ENCODE peak calls at places on chromosome 6, in five cellular contexts. One of them, this sample, is unnamed.

GRCh38 chr6:64006246-64006645 is 370.6 kb downstream of the PHF3 start:
- DNase-seq in mammary epithelial cell: no peak
- DNase-seq in HT1080: no peak
- DNase-seq in NCI-H1092 treated with DMSO at 0.1 percent for 48 hours: no peak
- DNase-seq in hippocampal formation: no peak
- DNase-seq in this sample: no peak

GRCh38 chr6:13560651-13561044 is 13.8 kb upstream of the SIRT5 start:
- DNase-seq in HT1080: no peak
- DNase-seq in mammary epithelial cell: no peak
- DNase-seq in NCI-H1092 treated with DMSO at 0.1 percent for 48 hours: no peak
- DNase-seq in hippocampal formation: no peak
- DNase-seq in this sample: no peak

GRCh38 chr6:67615796-67616195 is 1019.3 kb upstream of the ADGRB3 start:
- DNase-seq in HT1080: peak
- DNase-seq in mammary epithelial cell: no peak
- DNase-seq in NCI-H1092 treated with DMSO at 0.1 percent for 48 hours: no peak
- DNase-seq in hippocampal formation: no peak
- DNase-seq in this sample: no peak

GRCh38 chr6:34587325-34587724 is 31.2 kb upstream of the SPDEF start:
- DNase-seq in mammary epithelial cell: peak
- DNase-seq in HT1080: no peak
- DNase-seq in hippocampal formation: no peak
- DNase-seq in NCI-H1092 treated with DMSO at 0.1 percent for 48 hours: no peak
- DNase-seq in this sample: no peak

GRCh38 chr6:161489626-161490306 is 215.9 kb upstream of the AGPAT4 start:
- DNase-seq in hippocampal formation: no peak
- DNase-seq in mammary epithelial cell: no peak
- DNase-seq in HT1080: no peak
- DNase-seq in NCI-H1092 treated with DMSO at 0.1 percent for 48 hours: no peak
- DNase-seq in this sample: peak

GRCh38 chr6:87968435-87969278 is 79.0 kb upstream of the SPACA1 start:
- DNase-seq in HT1080: no peak
- DNase-seq in NCI-H1092 treated with DMSO at 0.1 percent for 48 hours: peak
- DNase-seq in hippocampal formation: no peak
- DNase-seq in mammary epithelial cell: no peak
- DNase-seq in this sample: peak

GRCh38 chr6:62035952-62036351 is 250.1 kb downstream of the KHDRBS2 start:
- DNase-seq in HT1080: no peak
- DNase-seq in NCI-H1092 treated with DMSO at 0.1 percent for 48 hours: no peak
- DNase-seq in hippocampal formation: no peak
- DNase-seq in mammary epithelial cell: no peak
- DNase-seq in this sample: no peak

GRCh38 chr6:103327079-103327478 is 1532.6 kb downstream of the HACE1 start:
- DNase-seq in NCI-H1092 treated with DMSO at 0.1 percent for 48 hours: peak
- DNase-seq in hippocampal formation: no peak
- DNase-seq in mammary epithelial cell: no peak
- DNase-seq in HT1080: no peak
- DNase-seq in this sample: peak

GRCh38 chr6:34196833-34197195 is 39.9 kb upstream of the HMGA1 start:
- DNase-seq in HT1080: no peak
- DNase-seq in hippocampal formation: no peak
- DNase-seq in NCI-H1092 treated with DMSO at 0.1 percent for 48 hours: no peak
- DNase-seq in mammary epithelial cell: no peak
- DNase-seq in this sample: no peak

GRCh38 chr6:88662163-88662580 is 301.2 kb downstream of the RNGTT start:
- DNase-seq in hippocampal formation: no peak
- DNase-seq in mammary epithelial cell: no peak
- DNase-seq in NCI-H1092 treated with DMSO at 0.1 percent for 48 hours: no peak
- DNase-seq in HT1080: no peak
- DNase-seq in this sample: peak

GRCh38 chr6:111661541-111662041 is 55.9 kb upstream of the TRAF3IP2 start:
- DNase-seq in hippocampal formation: no peak
- DNase-seq in HT1080: no peak
- DNase-seq in mammary epithelial cell: no peak
- DNase-seq in NCI-H1092 treated with DMSO at 0.1 percent for 48 hours: no peak
- DNase-seq in this sample: no peak

GRCh38 chr6:10073326-10073725 is 341.5 kb downstream of the TFAP2A start:
- DNase-seq in mammary epithelial cell: no peak
- DNase-seq in HT1080: no peak
- DNase-seq in NCI-H1092 treated with DMSO at 0.1 percent for 48 hours: no peak
- DNase-seq in hippocampal formation: no peak
- DNase-seq in this sample: no peak

GRCh38 chr6:11043552-11043960 is 549 bp downstream of the ELOVL2 start:
- DNase-seq in hippocampal formation: no peak
- DNase-seq in NCI-H1092 treated with DMSO at 0.1 percent for 48 hours: no peak
- DNase-seq in mammary epithelial cell: no peak
- DNase-seq in HT1080: no peak
- DNase-seq in this sample: no peak

GRCh38 chr6:51854876-51855275 is 232.5 kb downstream of the PKHD1 start:
- DNase-seq in hippocampal formation: no peak
- DNase-seq in NCI-H1092 treated with DMSO at 0.1 percent for 48 hours: no peak
- DNase-seq in HT1080: no peak
- DNase-seq in mammary epithelial cell: no peak
- DNase-seq in this sample: no peak

GRCh38 chr6:114258376-114258775 is 84.4 kb downstream of the HS3ST5 start:
- DNase-seq in hippocampal formation: no peak
- DNase-seq in NCI-H1092 treated with DMSO at 0.1 percent for 48 hours: no peak
- DNase-seq in mammary epithelial cell: no peak
- DNase-seq in HT1080: no peak
- DNase-seq in this sample: no peak

GRCh38 chr6:143744593-143745151 is 66.9 kb downstream of the PHACTR2 start:
- DNase-seq in hippocampal formation: no peak
- DNase-seq in HT1080: no peak
- DNase-seq in NCI-H1092 treated with DMSO at 0.1 percent for 48 hours: peak
- DNase-seq in mammary epithelial cell: no peak
- DNase-seq in this sample: peak

GRCh38 chr6:2751871-2752270 is 1.1 kb upstream of the MYLK4 start:
- DNase-seq in HT1080: no peak
- DNase-seq in mammary epithelial cell: no peak
- DNase-seq in hippocampal formation: no peak
- DNase-seq in NCI-H1092 treated with DMSO at 0.1 percent for 48 hours: no peak
- DNase-seq in this sample: no peak

GRCh38 chr6:169038691-169039090 is 215.0 kb downstream of the THBS2 start:
- DNase-seq in mammary epithelial cell: no peak
- DNase-seq in HT1080: no peak
- DNase-seq in NCI-H1092 treated with DMSO at 0.1 percent for 48 hours: no peak
- DNase-seq in hippocampal formation: no peak
- DNase-seq in this sample: no peak

GRCh38 chr6:2684059-2684749 is 66.5 kb downstream of the MYLK4 start:
- DNase-seq in mammary epithelial cell: peak
- DNase-seq in hippocampal formation: no peak
- DNase-seq in NCI-H1092 treated with DMSO at 0.1 percent for 48 hours: no peak
- DNase-seq in HT1080: peak
- DNase-seq in this sample: peak

GRCh38 chr6:9647599-9647998 is 767.3 kb downstream of the TFAP2A start:
- DNase-seq in mammary epithelial cell: no peak
- DNase-seq in hippocampal formation: no peak
- DNase-seq in HT1080: no peak
- DNase-seq in NCI-H1092 treated with DMSO at 0.1 percent for 48 hours: no peak
- DNase-seq in this sample: no peak

GRCh38 chr6:31356216-31356945 is 598 bp downstream of the HLA-B start:
- DNase-seq in hippocampal formation: no peak
- DNase-seq in mammary epithelial cell: peak
- DNase-seq in HT1080: no peak
- DNase-seq in NCI-H1092 treated with DMSO at 0.1 percent for 48 hours: no peak
- DNase-seq in this sample: peak

GRCh38 chr6:11196511-11197174 is 35.8 kb downstream of the NEDD9 start:
- DNase-seq in mammary epithelial cell: no peak
- DNase-seq in hippocampal formation: no peak
- DNase-seq in NCI-H1092 treated with DMSO at 0.1 percent for 48 hours: no peak
- DNase-seq in HT1080: no peak
- DNase-seq in this sample: peak

GRCh38 chr6:89084954-89085353 is 4.4 kb downstream of the PNRC1 start:
- DNase-seq in hippocampal formation: no peak
- DNase-seq in HT1080: peak
- DNase-seq in mammary epithelial cell: peak
- DNase-seq in NCI-H1092 treated with DMSO at 0.1 percent for 48 hours: no peak
- DNase-seq in this sample: peak

GRCh38 chr6:105648276-105648675 is 245.4 kb upstream of the PREP start:
- DNase-seq in NCI-H1092 treated with DMSO at 0.1 percent for 48 hours: no peak
- DNase-seq in hippocampal formation: no peak
- DNase-seq in mammary epithelial cell: no peak
- DNase-seq in HT1080: no peak
- DNase-seq in this sample: no peak

This sample was measured in kidney tubule cell.